ENCODE peak calls at places on chromosomes 12 and 14, in seven cellular contexts. A, X, H, J, C, Y and S are unnamed samples.

GRCh38 chr12:52587563-52587962 is 13.7 kb downstream of the KRT72 start:
- DNase-seq in H (no peak), J (no peak), C (no peak), Y (no peak), X (no peak), A (no peak), S (no peak)

GRCh38 chr14:104992501-104992900 is 6.9 kb downstream of the CLBA1 start:
- DNase-seq in X (no peak), H (no peak), A (no peak), J (no peak), C (no peak), Y (no peak), S (no peak)

GRCh38 chr12:84506317-84506716 is 406.3 kb downstream of the SLC6A15 start:
- DNase-seq in H (no peak), A (no peak), Y (no peak), X (no peak), J (no peak), C (no peak), S (no peak)

GRCh38 chr14:23481362-23481970 is 12.0 kb downstream of the NGDN start:
- DNase-seq in Y (no peak), J (no peak), A (peak; percentile 17), C (peak; percentile 58), X (no peak), H (no peak), S (peak; percentile 18)

GRCh38 chr14:71240154-71240553 is 332.9 kb downstream of the PCNX1 start:
- DNase-seq in C (no peak), J (no peak), Y (no peak), X (no peak), A (no peak), H (no peak), S (no peak)

GRCh38 chr12:117125275-117125613 is 26.0 kb upstream of the TESC start:
- DNase-seq in H (no peak), Y (no peak), A (peak; percentile 36), X (no peak), C (no peak), J (no peak), S (peak; percentile 48)

GRCh38 chr14:63951429-63951828 is 98.6 kb downstream of the SYNE2 start:
- DNase-seq in X (no peak), Y (no peak), H (no peak), C (no peak), A (no peak), J (no peak), S (no peak)

GRCh38 chr14:100304825-100305445 is 1.3 kb downstream of the SLC25A29 start:
- DNase-seq in H (no peak), C (peak; percentile 58), Y (no peak), X (peak; percentile 85), J (peak; percentile 25), A (peak; percentile 49), S (peak; percentile 60)

GRCh38 chr12:88953029-88953586 is 372.8 kb upstream of the KITLG start:
- DNase-seq in Y (no peak), C (no peak), X (no peak), A (no peak), H (no peak), J (no peak), S (no peak)

GRCh38 chr14:104280085-104280901 is 141.9 kb downstream of the KIF26A start:
- DNase-seq in A (no peak), H (peak; percentile 38), Y (no peak), X (peak; percentile 7), C (no peak), J (no peak), S (no peak)

GRCh38 chr14:89618309-89618708 is 201.3 kb upstream of the FOXN3 start:
- DNase-seq in X (no peak), J (no peak), H (no peak), C (no peak), A (peak; percentile 24), Y (peak; percentile 14), S (peak; percentile 66)

GRCh38 chr14:96243785-96244184 is 12.2 kb upstream of the BDKRB1 start:
- DNase-seq in C (no peak), A (no peak), J (no peak), Y (no peak), X (no peak), H (no peak), S (no peak)

GRCh38 chr12:27009926-27010325 is 4.3 kb downstream of the TM7SF3 start:
- DNase-seq in X (no peak), Y (no peak), A (no peak), C (no peak), H (no peak), J (no peak), S (no peak)
- H3K4me1 ChIP-seq in X (peaks cover 77% of the 10 kb centered on the region), Y (peaks cover 13% of the 10 kb centered on the region), A (peaks cover 2% of the 10 kb centered on the region), C (peaks cover 82% of the 10 kb centered on the region), H (peaks cover 19% of the 10 kb centered on the region), J (peaks cover 18% of the 10 kb centered on the region), S (peaks cover 14% of the 10 kb centered on the region)

DNA sequence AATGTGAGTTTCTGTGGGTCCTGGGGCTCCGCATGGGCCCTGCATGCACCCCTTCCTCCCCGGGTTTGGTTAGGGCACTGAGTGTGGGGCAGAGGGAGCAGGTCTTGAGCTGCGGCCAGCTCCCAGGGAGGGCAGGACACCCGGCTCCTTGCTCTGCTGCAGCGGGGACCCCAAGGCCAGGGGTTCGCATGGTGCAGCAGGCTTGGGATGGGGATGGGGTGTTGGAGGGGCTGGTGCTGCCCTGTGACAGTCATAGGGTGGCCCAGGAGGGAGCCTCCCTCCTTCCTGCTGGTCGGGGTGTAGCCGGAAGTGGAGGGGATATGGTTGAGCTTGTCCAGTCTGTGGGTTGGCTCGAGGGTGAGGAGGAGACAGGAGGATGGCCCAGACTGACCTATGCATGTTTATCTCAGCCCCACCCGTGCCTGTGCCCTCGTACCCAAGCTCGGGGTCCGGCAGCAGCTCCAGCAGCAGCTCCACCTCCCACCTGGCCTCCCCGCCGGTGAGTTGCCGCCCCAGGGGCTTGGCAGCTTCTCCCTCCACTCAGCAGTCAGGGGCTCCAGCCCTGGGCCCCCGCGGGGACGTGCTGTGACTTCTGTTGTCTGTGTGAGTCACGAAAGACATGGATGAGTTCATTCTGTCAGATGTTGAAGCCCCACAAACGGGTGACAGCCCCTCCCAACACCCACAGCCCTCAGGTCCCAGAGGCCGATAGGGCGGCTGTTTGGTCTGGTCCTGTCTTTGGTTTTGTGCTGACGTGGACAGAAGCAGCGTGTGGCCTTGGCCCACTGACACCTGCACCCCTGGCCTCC is 16.1 kb downstream of the ULK1 start:
- DNase-seq in X (peak; percentile 11), H (no peak), C (no peak), A (no peak), J (no peak), Y (no peak), S (no peak)
- H3K36me3 ChIP-seq in X (peaks cover 29% of the 10 kb centered on the region), H (no peaks in the 10 kb centered on the region), C (no peaks in the 10 kb centered on the region), A (peaks cover 10% of the 10 kb centered on the region), J (peaks cover 89% of the 10 kb centered on the region), Y (no peaks in the 10 kb centered on the region), S (peaks cover 56% of the 10 kb centered on the region)

DNA sequence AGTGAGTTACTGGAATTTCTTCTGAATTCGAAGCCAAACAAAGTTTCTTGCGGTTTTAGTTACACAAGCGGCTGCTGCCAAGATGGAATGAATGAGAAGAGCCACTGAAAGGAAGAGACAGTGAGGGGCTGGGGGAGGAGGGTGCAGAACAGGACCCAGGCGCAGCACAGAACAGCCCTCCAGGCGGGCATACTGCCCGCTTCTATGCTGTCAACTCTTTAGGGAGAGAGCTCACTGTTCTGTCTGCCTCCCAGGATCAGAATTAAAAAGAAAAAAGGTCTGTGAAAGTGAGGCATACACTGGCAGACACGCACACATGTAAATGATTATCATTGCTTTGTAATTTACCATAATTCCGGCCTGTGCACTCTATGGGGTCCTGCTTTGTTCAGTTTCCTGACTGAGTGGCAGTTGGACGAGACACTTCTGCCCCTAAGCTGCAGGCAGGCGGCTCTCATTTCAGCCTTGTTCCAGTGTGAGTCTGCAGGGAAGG is 231.6 kb downstream of the CACNA1C start:
- DNase-seq in C (no peak), X (no peak), A (peak; percentile 94), Y (no peak), H (no peak), J (no peak), S (peak; percentile 91)
- H3K4me1 ChIP-seq in C (no peaks in the 10 kb centered on the region), X (no peaks in the 10 kb centered on the region), A (peaks cover 48% of the 10 kb centered on the region), Y (no peaks in the 10 kb centered on the region), H (no peaks in the 10 kb centered on the region), J (peaks cover 32% of the 10 kb centered on the region), S (peaks cover 64% of the 10 kb centered on the region)

GRCh38 chr14:73100334-73100733 is 36.0 kb upstream of the PSEN1 start:
- DNase-seq in J (no peak), A (no peak), Y (no peak), X (no peak), H (no peak), C (no peak), S (no peak)
- H3K36me3 ChIP-seq in J (peaks cover 92% of the 10 kb centered on the region), A (peaks cover 3% of the 10 kb centered on the region), Y (no peaks in the 10 kb centered on the region), X (no peaks in the 10 kb centered on the region), H (peaks cover 11% of the 10 kb centered on the region), C (peaks cover 69% of the 10 kb centered on the region), S (peaks cover 85% of the 10 kb centered on the region)

DNA sequence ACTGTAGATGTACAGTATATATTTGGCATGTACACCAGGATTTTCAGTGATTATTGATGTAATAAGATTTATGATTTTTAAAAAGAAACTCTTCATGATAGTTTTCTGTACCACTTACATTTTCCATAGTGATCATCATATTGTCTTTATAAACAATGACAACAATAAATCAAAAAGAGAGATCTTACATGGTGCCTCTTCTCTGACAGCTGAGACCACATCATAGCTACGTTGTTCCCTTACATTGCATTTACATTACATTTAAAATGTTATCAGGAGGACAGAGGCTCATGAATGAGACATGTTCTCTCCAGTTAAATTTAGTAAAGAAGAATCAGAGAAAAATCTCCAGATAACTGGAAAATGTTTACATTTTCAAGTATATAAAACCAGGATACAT is 112.4 kb downstream of the PRKCH start:
- DNase-seq in X (no peak), H (no peak), J (no peak), C (no peak), A (no peak), Y (no peak), S (no peak)
- H3K4me1 ChIP-seq in X (peaks cover 34% of the 10 kb centered on the region), H (peaks cover 8% of the 10 kb centered on the region), J (peaks cover 7% of the 10 kb centered on the region), C (no peaks in the 10 kb centered on the region), A (no peaks in the 10 kb centered on the region), Y (peaks cover under 1% of the 10 kb centered on the region), S (peaks cover 12% of the 10 kb centered on the region)

GRCh38 chr12:65585648-65586420 is 238.4 kb upstream of the HMGA2 start:
- DNase-seq in H (no peak), J (no peak), X (no peak), Y (no peak), C (no peak), A (no peak), S (no peak)

GRCh38 chr12:65586796-65587195 is 237.5 kb upstream of the HMGA2 start:
- DNase-seq in C (no peak), J (no peak), Y (no peak), H (no peak), A (no peak), X (peak; percentile 19), S (no peak)

GRCh38 chr12:65584041-65584440 is 240.2 kb upstream of the HMGA2 start:
- DNase-seq in C (no peak), J (no peak), H (no peak), A (no peak), Y (no peak), X (no peak), S (no peak)
- H3K36me3 ChIP-seq in C (no peaks in the 10 kb centered on the region), J (no peaks in the 10 kb centered on the region), H (no peaks in the 10 kb centered on the region), A (no peaks in the 10 kb centered on the region), Y (no peaks in the 10 kb centered on the region), X (no peaks in the 10 kb centered on the region), S (no peaks in the 10 kb centered on the region)